ENCODE peak calls at places on chromosome 3, in six cellular contexts. U is aorta, C is small intestine, A is tibial artery, P is HCT116, V is left ventricle myocardium inferior. O is an unnamed sample.
A peak's percentile ranks its signal among the peaks of the same experiment; 100 is the strongest.

GRCh38 chr3:110074095-110074494 is 736.7 kb upstream of the DPPA4 start:
- DNase-seq in U (no peak), C (no peak), A (no peak), P (no peak), V (no peak), O (no peak)

GRCh38 chr3:79052054-79052681 is 715.6 kb downstream of the ROBO1 start:
- DNase-seq in U (no peak), C (no peak), A (no peak), P (no peak), V (no peak), O (no peak)

GRCh38 chr3:73964818-73965217 is 340.1 kb upstream of the PDZRN3 start:
- DNase-seq in U (no peak), C (no peak), A (no peak), P (no peak), V (no peak), O (no peak)

GRCh38 chr3:108528459-108529231 is 18.2 kb upstream of the MYH15 start:
- DNase-seq in U (no peak), C (no peak), A (no peak), P (no peak), V (no peak), O (no peak)

GRCh38 chr3:176767385-176767784 is 429.9 kb downstream of the TBL1XR1 start:
- DNase-seq in U (peak; percentile 61), C (no peak), A (peak; percentile 68), P (peak; percentile 55), V (no peak), O (no peak)

GRCh38 chr3:52483081-52483480 is 12.1 kb upstream of the STAB1 start:
- DNase-seq in U (peak; percentile 42), C (no peak), A (no peak), P (no peak), V (no peak), O (no peak)

GRCh38 chr3:185717627-185718330 is 107.1 kb downstream of the IGF2BP2 start:
- DNase-seq in U (no peak), C (peak; percentile 36), A (no peak), P (no peak), V (no peak), O (no peak)

GRCh38 chr3:113673593-113673992 is 22.8 kb downstream of the USF3 start:
- DNase-seq in U (no peak), C (no peak), A (no peak), P (no peak), V (no peak), O (no peak)

GRCh38 chr3:37099469-37099868 is 74.9 kb downstream of the LRRFIP2 start:
- DNase-seq in U (no peak), C (no peak), A (no peak), P (no peak), V (no peak), O (no peak)

GRCh38 chr3:180594631-180595348 is 7.2 kb upstream of the TTC14 start:
- DNase-seq in U (no peak), C (no peak), A (no peak), P (peak; percentile 22), V (no peak), O (no peak)

GRCh38 chr3:16300282-16300681 is 35.3 kb downstream of the OXNAD1 start:
- DNase-seq in U (no peak), C (peak; percentile 17), A (no peak), P (no peak), V (no peak), O (no peak)

GRCh38 chr3:129607391-129608068 is 1.1 kb upstream of the PLXND1 start:
- DNase-seq in U (no peak), C (no peak), A (peak; percentile 83), P (no peak), V (no peak), O (peak; percentile 25)

GRCh38 chr3:5002174-5002870 is 23.1 kb downstream of the BHLHE40 start:
- DNase-seq in U (no peak), C (no peak), A (no peak), P (no peak), V (no peak), O (no peak)

GRCh38 chr3:129001101-129001816 is at the start of gene EFCC1:
- DNase-seq in U (no peak), C (no peak), A (no peak), P (no peak), V (peak; percentile 85), O (peak; percentile 93)

GRCh38 chr3:116453676-116454346 is 8.5 kb upstream of the LSAMP start:
- DNase-seq in U (no peak), C (no peak), A (no peak), P (no peak), V (no peak), O (no peak)

GRCh38 chr3:34268032-34268760 is 469.8 kb downstream of the PDCD6IP start:
- DNase-seq in U (no peak), C (peak; percentile 57), A (no peak), P (no peak), V (no peak), O (no peak)

GRCh38 chr3:42690191-42690590 is 4.9 kb downstream of the KLHL40 start:
- DNase-seq in U (peak; percentile 12), C (no peak), A (peak; percentile 29), P (no peak), V (peak; percentile 2), O (no peak)

GRCh38 chr3:46561951-46562350 is 4.2 kb downstream of the LRRC2 start:
- DNase-seq in U (no peak), C (no peak), A (no peak), P (no peak), V (no peak), O (no peak)

GRCh38 chr3:46557814-46558183 is 8.3 kb downstream of the LRRC2 start:
- DNase-seq in U (no peak), C (no peak), A (no peak), P (no peak), V (no peak), O (no peak)

GRCh38 chr3:46558184-46559029 is 7.7 kb downstream of the LRRC2 start:
- DNase-seq in U (peak; percentile 87), C (peak; percentile 97), A (peak; percentile 76), P (peak; percentile 90), V (peak; percentile 82), O (peak; percentile 90)

GRCh38 chr3:46561511-46561910 is 4.6 kb downstream of the LRRC2 start:
- DNase-seq in U (no peak), C (no peak), A (no peak), P (no peak), V (peak; percentile 32), O (no peak)

DNA sequence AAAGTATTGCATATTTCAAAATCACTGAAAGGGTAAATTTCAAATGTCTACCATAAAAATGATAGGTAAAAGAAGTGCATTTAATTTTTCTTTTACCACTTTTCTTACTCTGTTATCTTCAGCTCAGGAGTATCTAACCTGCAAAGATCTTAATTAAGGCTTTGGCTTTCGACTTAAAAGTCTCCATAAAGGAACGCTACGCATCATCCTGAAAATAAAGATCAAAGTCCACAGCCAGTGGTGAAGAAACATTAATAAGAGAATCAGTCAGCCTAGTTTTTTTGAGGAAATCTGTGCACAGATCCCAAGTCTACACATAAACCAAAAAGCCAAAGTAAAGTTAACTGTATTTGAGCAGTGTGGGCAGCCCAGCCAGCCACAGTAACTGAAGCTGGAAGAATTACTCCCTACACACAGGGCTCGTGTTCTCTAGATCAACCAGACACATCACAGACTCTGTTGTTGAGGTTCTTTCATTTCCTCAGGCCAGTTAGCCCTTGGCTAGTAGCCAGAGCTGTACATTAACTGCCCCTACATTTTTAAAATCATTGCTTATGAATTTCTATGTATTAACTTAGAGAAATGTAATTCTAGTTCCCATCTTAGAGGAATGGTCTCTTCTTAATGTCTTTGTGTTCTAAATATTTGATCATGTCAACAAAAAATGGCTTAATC is 6.9 kb downstream of the LRRC2 start:
- DNase-seq in U (no peak), C (peak; percentile 49), A (no peak), P (no peak), V (no peak), O (no peak)
- H3K4me1 ChIP-seq in U (no peaks in the 10 kb centered on the region), C (peaks cover 2% of the 10 kb centered on the region), A (no peaks in the 10 kb centered on the region), P (peaks cover 3% of the 10 kb centered on the region), V (peaks cover 61% of the 10 kb centered on the region), O (no peaks in the 10 kb centered on the region)

DNA sequence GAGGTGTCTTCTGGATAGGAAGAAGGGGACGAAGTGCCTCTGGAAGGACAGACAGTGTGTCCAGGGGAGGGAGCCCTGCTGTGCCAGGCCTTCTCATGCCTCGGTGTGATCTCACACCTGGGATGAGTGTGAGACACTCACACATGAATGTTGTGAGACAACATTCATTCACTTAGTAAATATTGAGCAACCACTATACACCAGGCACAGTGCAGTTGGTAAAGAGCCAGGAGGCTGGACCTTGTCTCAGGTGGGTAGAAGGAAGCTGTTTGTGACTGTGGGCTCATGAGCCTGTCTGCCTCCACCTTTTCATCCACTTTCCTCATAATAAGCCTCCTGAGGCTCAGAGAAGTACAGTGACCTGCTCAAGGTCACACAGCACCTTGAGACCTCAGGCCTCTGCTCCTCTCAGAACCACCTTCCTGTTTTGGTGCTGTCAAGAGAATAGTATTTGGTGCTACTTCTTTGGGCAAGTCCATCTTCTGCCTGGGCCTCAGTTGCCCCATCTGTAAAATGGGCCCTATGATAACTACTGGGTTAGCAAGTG is 20.9 kb downstream of the SLC6A6 start:
- DNase-seq in U (no peak), C (peak; percentile 81), A (no peak), P (no peak), V (no peak), O (peak; percentile 7)
- H3K27ac ChIP-seq in U (no peak overlapping the region), C (peak overlapping the region; percentile 47), A (no peak overlapping the region), P (no peak overlapping the region), V (no peak overlapping the region), O (no peak overlapping the region)

DNA sequence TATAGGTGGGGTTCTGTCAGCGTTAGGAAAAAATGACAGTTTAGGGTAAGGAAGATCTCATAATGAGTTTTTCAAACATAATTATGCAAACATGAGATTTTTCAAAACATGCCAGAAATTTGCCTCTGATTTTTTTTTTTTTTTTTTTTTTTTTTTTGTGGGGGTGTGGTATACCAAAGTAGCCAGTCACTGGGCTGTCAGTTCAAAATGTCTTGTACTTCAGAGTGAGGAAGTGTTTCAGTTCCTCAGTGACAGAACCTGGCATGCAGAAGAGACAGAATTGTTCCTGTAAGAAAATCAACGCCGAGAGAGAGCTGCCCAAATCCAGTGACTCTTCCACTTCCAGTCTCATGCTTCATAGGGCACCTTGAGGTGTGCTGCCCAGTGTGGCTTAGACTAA is 9.7 kb downstream of the NCBP2 start:
- DNase-seq in U (no peak), C (no peak), A (no peak), P (no peak), V (no peak), O (no peak)
- H3K4me1 ChIP-seq in U (no peaks in the 10 kb centered on the region), C (no peaks in the 10 kb centered on the region), A (no peaks in the 10 kb centered on the region), P (no peaks in the 10 kb centered on the region), V (no peaks in the 10 kb centered on the region), O (no peaks in the 10 kb centered on the region)

GRCh38 chr3:48684054-48684349 is 1.7 kb downstream of the NCKIPSD start:
- DNase-seq in U (no peak), C (no peak), A (no peak), P (no peak), V (no peak), O (no peak)

GRCh38 chr3:48684480-48685143 is 1.1 kb downstream of the NCKIPSD start:
- DNase-seq in U (peak; percentile 73), C (no peak), A (peak; percentile 76), P (no peak), V (peak; percentile 68), O (peak; percentile 90)

GRCh38 chr3:48685603-48686511 is at the start of gene NCKIPSD:
- DNase-seq in U (peak; percentile 93), C (peak; percentile 85), A (peak; percentile 92), P (peak; percentile 60), V (peak; percentile 92), O (peak; percentile 98)

GRCh38 chr3:48686538-48687219 is 964 bp upstream of the NCKIPSD start:
- DNase-seq in U (no peak), C (no peak), A (no peak), P (no peak), V (no peak), O (no peak)

DNA sequence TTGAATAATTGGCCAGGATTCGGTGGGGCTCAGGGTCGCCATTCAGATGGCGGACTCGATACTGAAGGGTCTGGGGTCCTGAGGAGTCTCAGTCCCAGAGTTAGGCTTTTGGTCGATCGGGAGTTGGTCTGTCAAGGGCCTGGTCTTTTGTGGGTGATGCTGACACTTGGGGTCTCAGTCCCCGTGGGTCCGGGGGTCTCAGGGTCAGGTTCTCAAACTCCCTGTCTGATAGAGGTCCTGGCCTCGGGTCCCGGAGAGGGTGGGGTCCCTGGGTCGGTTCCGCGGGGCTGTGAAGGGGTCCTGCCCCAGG is 467 bp downstream of the NCKIPSD start:
- DNase-seq in U (no peak), C (no peak), A (no peak), P (no peak), V (no peak), O (no peak)
- H3K27ac ChIP-seq in U (peak overlapping the region; percentile 60), C (peak overlapping the region; percentile 87), A (peak overlapping the region; percentile 89), P (peak overlapping the region; percentile 91), V (peak overlapping the region; percentile 94), O (peak overlapping the region; percentile 83)